ENCODE peak calls at places on chromosomes 11 and 22, in four cellular contexts. M is breast epithelium, R is pancreas, C is BE2C. V is an unnamed sample.
A peak's percentile ranks its signal among the peaks of the same experiment; 100 is the strongest.

GRCh38 chr11:69825941-69826340 is 6.7 kb upstream of the FGF3 start:
- DNase-seq in M (no peak), R (no peak), C (no peak), V (peak; percentile 30)

GRCh38 chr11:107196732-107197131 is 178.5 kb upstream of the GUCY1A2 start:
- DNase-seq in M (no peak), R (no peak), C (no peak), V (no peak)

GRCh38 chr11:1864216-1864615 is 11.3 kb downstream of the LSP1 start:
- DNase-seq in M (no peak), R (peak; percentile 81), C (no peak), V (peak; percentile 80)

GRCh38 chr11:6205366-6205765 is at the start of gene C11orf42:
- DNase-seq in M (no peak), R (no peak), C (no peak), V (no peak)

GRCh38 chr11:68354181-68354872 is 41.9 kb downstream of the LRP5 start:
- DNase-seq in M (peak; percentile 94), R (peak; percentile 92), C (peak; percentile 48), V (no peak)

GRCh38 chr11:33540946-33541915 is 159.4 kb downstream of the C11orf91 start:
- DNase-seq in M (no peak), R (no peak), C (no peak), V (no peak)

GRCh38 chr11:103807806-103808205 is 228.6 kb upstream of the DDI1 start:
- DNase-seq in M (no peak), R (no peak), C (no peak), V (no peak)

GRCh38 chr11:73271936-73272679 is at the start of gene P2RY6:
- DNase-seq in M (no peak), R (no peak), C (peak; percentile 92), V (no peak)

GRCh38 chr11:109784536-109784935 is 308.7 kb upstream of the ZC3H12C start:
- DNase-seq in M (no peak), R (no peak), C (no peak), V (no peak)

GRCh38 chr11:30017467-30017895 is 651 bp upstream of the KCNA4 start:
- DNase-seq in M (no peak), R (no peak), C (no peak), V (no peak)

GRCh38 chr11:46393231-46393616 is 1.6 kb upstream of the CHRM4 start:
- DNase-seq in M (no peak), R (no peak), C (no peak), V (no peak)

GRCh38 chr11:70205049-70205725 is 2.1 kb downstream of the FADD start:
- DNase-seq in M (no peak), R (no peak), C (no peak), V (peak; percentile 67)

GRCh38 chr22:46602025-46602424 is 18.2 kb upstream of the GRAMD4 start:
- DNase-seq in M (no peak), R (no peak), C (no peak), V (no peak)

GRCh38 chr22:11605468-11605981 is 3922.5 kb upstream of the OR11H1 start:
- DNase-seq in M (no peak), R (peak; percentile 80), C (no peak), V (peak; percentile 76)

GRCh38 chr11:27464155-27464759 is 8.3 kb downstream of the LGR4 start:
- DNase-seq in M (peak; percentile 41), R (no peak), C (no peak), V (no peak)
- H3K4me1 ChIP-seq in M (no peaks in the 10 kb centered on the region), R (peaks cover 67% of the 10 kb centered on the region), C (no peaks in the 10 kb centered on the region), V (peaks cover 13% of the 10 kb centered on the region)

GRCh38 chr11:63890368-63890767 is 26.6 kb downstream of the RCOR2 start:
- DNase-seq in M (no peak), R (no peak), C (no peak), V (no peak)

GRCh38 chr11:63888170-63889086 is 28.5 kb downstream of the RCOR2 start:
- DNase-seq in M (peak; percentile 85), R (peak; percentile 86), C (no peak), V (peak; percentile 92)

GRCh38 chr11:63893355-63893754 is 23.6 kb downstream of the RCOR2 start:
- DNase-seq in M (no peak), R (no peak), C (no peak), V (no peak)

GRCh38 chr11:63889344-63889743 is 27.6 kb downstream of the RCOR2 start:
- DNase-seq in M (no peak), R (no peak), C (no peak), V (no peak)

DNA sequence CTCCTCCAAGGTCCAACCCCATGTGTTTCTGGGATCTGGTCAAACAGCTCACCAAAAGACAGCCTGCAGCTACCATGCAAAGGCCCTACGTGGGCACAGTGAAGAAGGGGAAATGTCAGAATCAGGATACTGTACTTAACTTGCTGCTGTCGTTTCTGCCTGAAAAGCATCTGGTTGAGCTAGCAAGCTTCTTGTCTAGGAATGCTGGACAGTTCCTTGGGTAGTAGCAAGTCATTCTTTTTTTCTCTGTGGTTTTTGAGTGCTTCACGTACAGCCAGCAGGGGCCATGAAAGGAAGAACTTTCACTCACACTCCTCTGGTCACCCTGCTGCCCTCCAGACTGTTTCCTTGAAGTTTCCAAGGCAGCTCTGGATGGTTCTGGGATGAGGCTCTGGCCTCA is 24.7 kb downstream of the RCOR2 start:
- DNase-seq in M (no peak), R (no peak), C (no peak), V (no peak)
- H3K4me1 ChIP-seq in M (peaks cover 14% of the 10 kb centered on the region), R (peaks cover 34% of the 10 kb centered on the region), C (no peaks in the 10 kb centered on the region), V (peaks cover 31% of the 10 kb centered on the region)

DNA sequence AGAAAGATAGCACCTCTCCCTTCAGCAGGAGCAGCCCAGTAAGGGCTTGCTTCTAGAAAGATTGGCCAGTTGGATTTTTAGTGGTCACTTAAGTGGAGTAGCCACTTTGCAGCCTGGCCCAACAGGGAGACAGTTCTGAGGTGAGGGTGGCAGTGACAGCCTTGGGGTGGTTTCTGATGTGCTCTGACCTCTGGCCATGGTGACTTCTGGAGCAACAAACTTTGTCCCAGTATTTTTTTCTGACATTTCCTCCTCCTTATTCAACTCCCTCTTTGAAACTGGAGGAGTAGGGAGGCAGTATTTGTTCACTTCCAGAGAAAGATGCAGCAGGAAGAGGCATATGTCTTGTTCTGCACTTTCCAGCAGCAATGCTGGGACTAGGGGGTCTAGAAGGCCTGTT is 37.4 kb downstream of the RCOR2 start:
- DNase-seq in M (no peak), R (no peak), C (no peak), V (no peak)
- H3K4me1 ChIP-seq in M (no peaks in the 10 kb centered on the region), R (peaks cover 16% of the 10 kb centered on the region), C (no peaks in the 10 kb centered on the region), V (peaks cover 55% of the 10 kb centered on the region)

DNA sequence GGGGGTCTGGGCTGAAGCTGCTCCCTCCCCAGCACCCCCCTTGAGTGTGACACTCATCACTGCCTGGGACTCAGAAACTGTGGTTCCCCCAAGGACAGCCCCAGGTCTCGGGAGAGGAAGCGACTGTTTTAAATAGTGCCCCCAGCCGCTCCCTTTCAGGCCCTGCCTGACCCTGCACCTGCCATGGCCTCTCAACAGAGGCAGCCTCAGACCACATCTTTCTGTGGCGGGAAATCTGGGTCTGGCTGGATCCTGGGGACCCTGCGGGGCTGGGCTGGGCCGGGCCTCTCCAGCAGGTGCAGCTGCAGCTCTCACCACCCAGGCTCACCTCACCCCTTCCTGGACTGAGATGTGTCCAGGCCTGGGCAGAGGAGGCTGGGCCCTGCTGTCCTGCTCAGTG is 3.7 kb upstream of the IGLL1 start:
- DNase-seq in M (no peak), R (no peak), C (no peak), V (no peak)
- H3K4me1 ChIP-seq in M (no peaks in the 10 kb centered on the region), R (no peaks in the 10 kb centered on the region), C (no peaks in the 10 kb centered on the region), V (no peaks in the 10 kb centered on the region)

DNA sequence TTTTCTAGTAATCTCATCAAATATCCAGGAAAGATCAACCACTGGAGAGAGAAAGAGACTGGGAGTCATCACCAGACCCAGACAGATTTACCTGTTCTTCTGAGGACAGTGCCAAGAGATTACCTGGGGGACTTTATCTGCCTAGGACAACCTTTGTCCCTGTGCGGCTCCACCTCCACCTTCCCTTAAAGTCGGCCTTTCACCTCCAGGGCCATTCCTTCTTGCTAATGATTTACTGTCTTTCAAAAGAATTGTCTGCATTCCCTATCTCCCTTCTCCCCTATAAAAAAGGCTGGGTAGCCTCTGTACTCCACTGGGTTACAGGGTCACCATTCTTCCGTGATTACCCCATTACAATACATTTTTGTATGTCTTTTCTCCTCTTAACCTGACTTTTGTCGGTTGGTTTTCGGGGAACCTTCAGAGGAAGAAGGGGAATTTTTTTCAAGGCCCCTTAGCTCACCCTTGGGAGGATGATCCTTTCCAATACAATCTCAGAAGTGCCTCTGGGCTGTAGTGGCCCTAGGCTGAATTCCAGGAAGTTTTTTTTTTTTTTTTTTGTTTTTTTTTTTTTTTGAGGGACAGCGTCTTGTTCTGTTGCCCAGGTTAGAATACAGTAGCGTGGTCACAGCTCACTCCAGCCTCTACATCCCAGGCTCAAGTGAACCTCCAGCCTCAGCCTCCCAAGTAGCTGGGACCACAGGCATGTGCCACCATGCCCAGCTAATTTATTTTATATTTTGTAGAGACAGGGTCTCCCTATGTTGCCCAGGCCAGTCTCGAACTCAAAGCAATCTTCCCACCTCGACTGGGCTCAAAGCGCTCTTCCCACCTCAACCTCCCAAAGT is 1.5 kb upstream of the HMOX1 start:
- DNase-seq in M (no peak), R (no peak), C (no peak), V (no peak)
- H3K4me1 ChIP-seq in M (no peaks in the 10 kb centered on the region), R (no peaks in the 10 kb centered on the region), C (peaks cover 6% of the 10 kb centered on the region), V (peaks cover 63% of the 10 kb centered on the region)

GRCh38 chr11:115267228-115267627 is 237.0 kb downstream of the CADM1 start:
- DNase-seq in M (no peak), R (no peak), C (no peak), V (no peak)

GRCh38 chr11:115266066-115266465 is 238.1 kb downstream of the CADM1 start:
- DNase-seq in M (no peak), R (no peak), C (peak; percentile 34), V (no peak)

GRCh38 chr11:115267871-115268270 is 236.3 kb downstream of the CADM1 start:
- DNase-seq in M (no peak), R (no peak), C (no peak), V (no peak)

GRCh38 chr11:115272925-115273324 is 231.3 kb downstream of the CADM1 start:
- DNase-seq in M (no peak), R (no peak), C (no peak), V (no peak)

DNA sequence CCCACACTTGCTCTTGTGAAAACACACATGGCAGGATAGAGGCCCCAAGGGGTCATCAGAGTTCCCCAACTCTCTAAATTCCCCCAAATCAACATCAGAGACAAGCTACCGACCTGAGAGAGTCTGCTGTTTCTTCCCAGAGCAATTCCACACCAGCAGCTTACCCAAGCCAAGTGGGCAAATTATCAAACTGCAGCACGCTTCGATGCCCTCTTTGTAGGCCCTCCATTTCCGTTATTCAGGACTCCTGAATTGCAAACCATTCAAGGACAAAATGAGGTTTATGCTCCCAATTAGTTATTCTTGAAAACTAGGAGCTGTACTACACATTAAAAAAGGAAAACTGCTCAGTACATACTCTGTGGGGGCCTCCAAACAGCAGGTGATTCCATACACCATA is 235.0 kb downstream of the CADM1 start:
- DNase-seq in M (no peak), R (no peak), C (no peak), V (no peak)
- H3K4me1 ChIP-seq in M (no peaks in the 10 kb centered on the region), R (no peaks in the 10 kb centered on the region), C (peaks cover 30% of the 10 kb centered on the region), V (no peaks in the 10 kb centered on the region)

GRCh38 chr22:17943533-17944204 is 80.7 kb downstream of the MICAL3 start:
- DNase-seq in M (no peak), R (no peak), C (no peak), V (no peak)
- H3K4me1 ChIP-seq in M (no peaks in the 10 kb centered on the region), R (peaks cover 13% of the 10 kb centered on the region), C (peaks cover 62% of the 10 kb centered on the region), V (peaks cover 86% of the 10 kb centered on the region)

GRCh38 chr11:60482361-60482760 is 10.2 kb upstream of the MS4A12 start:
- DNase-seq in M (no peak), R (no peak), C (no peak), V (no peak)
- H3K4me1 ChIP-seq in M (no peaks in the 10 kb centered on the region), R (no peaks in the 10 kb centered on the region), C (no peaks in the 10 kb centered on the region), V (peaks cover 10% of the 10 kb centered on the region)